ENCODE peak calls at places on chromosomes 11 and 22, in nine cellular contexts. E is skeletal muscle cell; V is body of pancreas; F is activated CD4-positive, alpha-beta T cell treated with anti-CD3 and anti-CD28 coated beads for 48 hours; P is posterior vena cava; M is RCC 7860; U is dorsolateral prefrontal cortex; O is mesenchymal stem cell; N is HS-27A. J is an unnamed sample.

GRCh38 chr11:5504403-5504891 is 5.3 kb downstream of the UBQLN3 start:
- DNase-seq in U (no peak), P (no peak), E (no peak), V (no peak), M (no peak), F (no peak), N (no peak), O (no peak), J (no peak)

GRCh38 chr22:47205562-47205961 is 443.1 kb downstream of the TBC1D22A start:
- DNase-seq in M (no peak), P (peak), O (no peak), N (no peak), F (no peak), E (no peak), V (no peak), U (no peak), J (peak)

GRCh38 chr22:22528780-22529179 is 8.7 kb upstream of the ZNF280A start:
- DNase-seq in O (no peak), M (no peak), P (no peak), F (no peak), U (no peak), V (no peak), E (no peak), N (no peak), J (no peak)

GRCh38 chr22:43376765-43377485 is 33.8 kb upstream of the SCUBE1 start:
- DNase-seq in O (no peak), P (peak), N (no peak), F (peak), M (no peak), E (no peak), U (no peak), V (peak), J (no peak)

GRCh38 chr11:114166897-114167323 is 107.4 kb downstream of the ZBTB16 start:
- DNase-seq in O (peak), P (peak), N (no peak), M (peak), F (no peak), U (no peak), E (peak), V (no peak), J (peak)

GRCh38 chr11:117199061-117199915 is at the start of gene TAGLN:
- DNase-seq in V (peak), N (peak), M (no peak), F (no peak), P (peak), O (peak), E (peak), U (no peak), J (peak)

GRCh38 chr11:115706735-115707134 is 202.5 kb upstream of the CADM1 start:
- DNase-seq in O (no peak), N (no peak), F (no peak), U (no peak), P (no peak), M (no peak), V (no peak), E (no peak), J (no peak)

GRCh38 chr11:43738600-43739409 is 58.3 kb downstream of the HSD17B12 start:
- DNase-seq in N (no peak), P (no peak), M (no peak), O (peak), E (peak), V (peak), U (no peak), F (no peak), J (peak)

GRCh38 chr22:23700706-23701105 is 9.9 kb downstream of the RGL4 start:
- DNase-seq in M (no peak), F (no peak), U (no peak), N (no peak), O (peak), V (peak), P (peak), E (no peak), J (no peak)

GRCh38 chr22:20423636-20424511 is 13.8 kb downstream of the SCARF2 start:
- DNase-seq in N (no peak), O (no peak), P (no peak), M (no peak), V (no peak), U (no peak), F (no peak), E (no peak), J (peak)

GRCh38 chr11:133844217-133844616 is 1.1 kb downstream of the SPATA19 start:
- DNase-seq in P (no peak), M (no peak), O (no peak), F (no peak), U (no peak), E (no peak), V (no peak), N (no peak), J (peak)

GRCh38 chr11:64305691-64306562 is 603 bp downstream of the ESRRA start:
- DNase-seq in U (peak), E (no peak), N (no peak), F (peak), O (peak), M (peak), V (peak), P (peak), J (peak)

GRCh38 chr22:50146440-50147228 is 23.9 kb upstream of the PANX2 start:
- DNase-seq in N (peak), O (no peak), P (peak), U (peak), E (peak), M (peak), V (peak), F (no peak), J (peak)

GRCh38 chr11:36056160-36056751 is 112.4 kb downstream of the LDLRAD3 start:
- DNase-seq in E (no peak), V (peak), P (no peak), O (no peak), F (no peak), M (no peak), U (no peak), N (no peak), J (no peak)

GRCh38 chr11:92180664-92181251 is 43.9 kb upstream of the FAT3 start:
- DNase-seq in V (no peak), E (peak), N (peak), U (no peak), M (no peak), O (no peak), F (no peak), P (peak), J (no peak)

GRCh38 chr22:50272103-50272782 is 2.1 kb upstream of the MAPK11 start:
- DNase-seq in P (no peak), F (no peak), N (no peak), V (no peak), M (no peak), E (no peak), U (no peak), O (no peak), J (no peak)

GRCh38 chr11:66007201-66007634 is 4.6 kb upstream of the CST6 start:
- DNase-seq in O (no peak), V (no peak), M (no peak), U (no peak), P (no peak), F (no peak), N (no peak), E (no peak), J (peak)

GRCh38 chr11:62542750-62543567 is 3.6 kb downstream of the AHNAK start:
- DNase-seq in P (peak), U (peak), N (no peak), E (no peak), F (peak), O (peak), V (peak), M (peak), J (peak)

GRCh38 chr11:73321342-73322110 is 13.4 kb downstream of the ARHGEF17 start:
- DNase-seq in F (no peak), M (no peak), O (peak), E (no peak), U (no peak), V (peak), P (no peak), N (no peak), J (no peak)